ENCODE peak calls at places on chromosomes 4 and X, in nine cellular contexts. P, T, J, O, B, X, K, S and D are unnamed samples. For H3K4me1, the result is how much of the 10 kb centered on the place peaks cover.

GRCh38 chr4:155796031-155796430 is 37.2 kb downstream of the GUCY1B1 start:
- DNase-seq in P (no peak), T (no peak), J (no peak), O (no peak), B (peak), X (no peak), K (no peak), S (no peak), D (no peak)

GRCh38 chr4:71526626-71527406 is 188.0 kb downstream of the SLC4A4 start:
- DNase-seq in P (no peak), T (peak), J (no peak), O (no peak), B (no peak), X (no peak), K (no peak), S (no peak), D (no peak)

GRCh38 chrX:12949927-12950656 is 24.8 kb upstream of the TMSB4X start:
- DNase-seq in P (peak), T (peak), J (peak), O (peak), B (peak), X (peak), K (peak), S (peak), D (peak)

GRCh38 chr4:162350331-162350730 is 186.5 kb upstream of the FSTL5 start:
- DNase-seq in P (no peak), T (no peak), J (no peak), O (no peak), B (no peak), X (no peak), K (no peak), S (no peak), D (no peak)

GRCh38 chrX:71222929-71223328 is at the start of gene GJB1:
- DNase-seq in P (no peak), T (no peak), J (no peak), O (no peak), B (no peak), X (no peak), K (no peak), S (no peak), D (no peak)

GRCh38 chrX:14801136-14801535 is 71.7 kb downstream of the FANCB start:
- DNase-seq in P (no peak), T (no peak), J (no peak), O (no peak), B (peak), X (no peak), K (no peak), S (no peak), D (no peak)

GRCh38 chr4:86670298-86670697 is 76.2 kb downstream of the PTPN13 start:
- DNase-seq in P (no peak), T (no peak), J (no peak), O (no peak), B (no peak), X (no peak), K (no peak), S (no peak), D (no peak)

GRCh38 chr4:188596027-188596426 is 456.8 kb downstream of the TRIML1 start:
- DNase-seq in P (no peak), T (no peak), J (no peak), O (no peak), B (peak), X (no peak), K (no peak), S (no peak), D (no peak)

GRCh38 chr4:118968006-118968405 is 79.4 kb downstream of the SYNPO2 start:
- DNase-seq in P (no peak), T (peak), J (peak), O (peak), B (peak), X (peak), K (peak), S (peak), D (no peak)

GRCh38 chr4:114417214-114417613 is 181.4 kb upstream of the UGT8 start:
- DNase-seq in P (no peak), T (no peak), J (no peak), O (no peak), B (no peak), X (no peak), K (no peak), S (no peak), D (no peak)

GRCh38 chr4:64520393-64520792 is 111.1 kb upstream of the TECRL start:
- DNase-seq in P (no peak), T (peak), J (no peak), O (no peak), B (no peak), X (no peak), K (no peak), S (no peak), D (no peak)

GRCh38 chr4:3871181-3871852 is 105.1 kb downstream of the ADRA2C start:
- DNase-seq in P (no peak), T (peak), J (no peak), O (peak), B (no peak), X (peak), K (peak), S (no peak), D (no peak)

GRCh38 chrX:141278306-141278705 is 36.0 kb upstream of the SPANXC start:
- DNase-seq in P (no peak), T (peak), J (no peak), O (no peak), B (peak), X (no peak), K (no peak), S (no peak), D (no peak)

GRCh38 chrX:44970709-44971108 is 97.7 kb downstream of the KDM6A start:
- DNase-seq in P (no peak), T (no peak), J (no peak), O (no peak), B (no peak), X (no peak), K (no peak), S (no peak), D (no peak)

GRCh38 chr4:105036991-105037390 is 109.7 kb upstream of the TET2 start:
- DNase-seq in P (no peak), T (no peak), J (no peak), O (no peak), B (no peak), X (no peak), K (no peak), S (no peak), D (no peak)

GRCh38 chr4:30716158-30716557 is 4.0 kb upstream of the PCDH7 start:
- DNase-seq in P (no peak), T (no peak), J (no peak), O (no peak), B (peak), X (no peak), K (no peak), S (no peak), D (no peak)

GRCh38 chr4:73862357-73862756 is 6.8 kb upstream of the CXCL1 start:
- DNase-seq in P (no peak), T (no peak), J (no peak), O (no peak), B (peak), X (no peak), K (no peak), S (no peak), D (no peak)

GRCh38 chr4:3484057-3484973 is 21.2 kb downstream of the DOK7 start:
- DNase-seq in P (peak), T (peak), J (peak), O (peak), B (no peak), X (no peak), K (no peak), S (no peak), D (peak)

GRCh38 chr4:156237192-156237591 is 283.5 kb upstream of the CTSO start:
- DNase-seq in P (no peak), T (no peak), J (no peak), O (no peak), B (no peak), X (no peak), K (no peak), S (no peak), D (no peak)

GRCh38 chrX:64394874-64395567 is at the start of gene MTMR8:
- DNase-seq in P (peak), T (peak), J (peak), O (peak), B (no peak), X (peak), K (peak), S (peak), D (peak)

GRCh38 chr4:141567326-141567915 is 69.0 kb upstream of the IL15 start:
- DNase-seq in P (no peak), T (no peak), J (no peak), O (no peak), B (no peak), X (no peak), K (no peak), S (no peak), D (no peak)

GRCh38 chr4:141570290-141570689 is 66.1 kb upstream of the IL15 start:
- DNase-seq in P (no peak), T (no peak), J (no peak), O (no peak), B (no peak), X (no peak), K (no peak), S (no peak), D (no peak)

GRCh38 chr4:141571793-141572192 is 64.6 kb upstream of the IL15 start:
- DNase-seq in P (no peak), T (no peak), J (no peak), O (no peak), B (no peak), X (no peak), K (no peak), S (no peak), D (no peak)

GRCh38 chr4:141571368-141571767 is 65.0 kb upstream of the IL15 start:
- DNase-seq in P (no peak), T (no peak), J (no peak), O (no peak), B (peak), X (no peak), K (no peak), S (no peak), D (no peak)

DNA sequence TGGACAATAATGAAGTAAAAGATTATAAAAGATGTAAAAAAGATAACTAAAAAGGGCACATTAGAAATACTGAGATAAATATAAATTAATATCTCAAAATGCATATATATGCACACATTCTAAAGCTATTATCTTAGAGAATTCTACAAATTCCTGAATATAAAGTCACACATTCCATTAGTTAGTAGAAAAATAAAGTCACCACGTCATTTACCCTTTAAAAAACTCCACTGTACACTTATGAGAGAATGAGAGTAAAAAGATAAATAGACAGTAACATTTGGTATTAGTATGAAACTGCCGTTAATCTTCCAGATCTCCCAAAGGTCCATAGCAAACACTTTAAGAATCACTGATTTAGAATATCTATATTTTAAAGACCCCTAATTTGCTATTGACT is 67.2 kb upstream of the IL15 start:
- DNase-seq in P (no peak), T (no peak), J (no peak), O (no peak), B (peak), X (no peak), K (no peak), S (no peak), D (no peak)
- H3K4me1 ChIP-seq in P (under half), T (under half), J (under half), O (under half), B (under half), X (under half), K (under half), S (under half), D (under half)

DNA sequence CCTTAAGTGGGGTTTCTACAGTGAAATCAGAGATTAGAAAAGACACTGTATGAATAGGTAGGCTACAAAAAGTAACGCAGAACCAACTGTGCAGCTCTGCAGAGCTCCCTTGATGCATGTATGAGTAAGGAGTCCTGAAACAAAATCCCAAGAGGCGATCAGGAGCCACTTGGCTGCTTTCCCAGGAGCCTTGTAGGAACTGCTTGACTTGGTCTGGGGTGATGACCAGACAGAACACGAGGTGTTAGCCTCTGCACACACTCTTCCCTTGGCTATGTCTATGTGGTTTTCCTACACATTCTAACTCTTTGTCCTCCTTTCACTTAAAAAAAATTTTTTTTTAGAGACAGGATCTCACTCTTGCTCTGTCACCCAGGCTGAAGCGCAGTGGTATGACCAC is 22.8 kb upstream of the AP1S2 start:
- DNase-seq in P (no peak), T (peak), J (no peak), O (peak), B (peak), X (no peak), K (no peak), S (no peak), D (peak)
- TF ChIP-seq CTCF in P (no peak), T (no peak), J (no peak), O (no peak), B (no peak), X (no peak), K (no peak), S (no peak), D (no peak)

DNA sequence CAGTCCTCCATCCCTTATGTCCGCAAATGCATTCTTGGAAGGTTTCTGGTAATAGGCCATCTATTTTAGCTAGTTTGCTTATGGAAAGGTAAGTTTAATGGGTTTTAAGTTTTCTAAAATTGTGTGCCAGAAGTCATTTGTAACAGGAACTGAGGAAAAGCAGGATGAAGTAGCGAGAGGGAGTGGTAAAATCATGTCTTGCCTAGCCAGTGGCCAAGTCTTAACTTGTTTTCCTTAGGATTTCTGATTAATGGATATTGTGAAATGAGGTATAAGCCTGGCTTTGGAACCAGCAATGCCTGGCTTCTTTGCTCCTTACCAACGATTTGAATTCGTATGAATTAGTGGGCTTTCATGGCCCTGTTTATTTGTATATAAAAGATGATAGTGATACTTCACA is 7.3 kb downstream of the SEC24B start:
- DNase-seq in P (no peak), T (no peak), J (no peak), O (no peak), B (no peak), X (no peak), K (no peak), S (no peak), D (no peak)
- H3K4me1 ChIP-seq in P (under half), T (under half), J (under half), O (half or more), B (under half), X (under half), K (under half), S (under half), D (under half)

DNA sequence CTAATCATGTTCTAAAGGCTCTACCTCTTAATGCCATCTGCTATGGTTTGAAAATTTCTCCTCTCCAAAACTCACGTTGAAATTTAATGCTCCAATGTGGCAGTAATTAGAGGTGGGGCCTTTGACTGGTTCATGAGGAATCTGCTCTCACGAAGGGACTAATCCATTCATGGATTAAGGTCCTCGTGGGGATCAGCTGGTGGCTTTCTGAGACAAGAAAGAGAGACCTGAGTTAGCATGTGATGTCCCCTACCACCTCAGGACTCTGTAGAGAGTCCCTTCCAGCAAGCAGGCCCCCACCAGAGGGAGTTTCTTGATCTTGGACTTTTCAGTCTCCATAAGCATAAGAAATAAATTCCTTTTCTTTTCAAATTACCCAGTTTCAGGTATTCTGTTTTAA is 65.3 kb downstream of the WDFY3 start:
- DNase-seq in P (no peak), T (no peak), J (no peak), O (no peak), B (no peak), X (no peak), K (no peak), S (no peak), D (no peak)
- TF ChIP-seq CTCF in P (no peak), T (no peak), J (no peak), O (no peak), B (no peak), X (no peak), K (no peak), S (no peak), D (no peak)

GRCh38 chr4:13544556-13545393 is 467 bp upstream of the NKX3-2 start:
- DNase-seq in P (no peak), T (peak), J (peak), O (no peak), B (peak), X (peak), K (peak), S (peak), D (peak)

GRCh38 chr4:13545394-13545808 is 1.1 kb upstream of the NKX3-2 start:
- DNase-seq in P (no peak), T (no peak), J (no peak), O (no peak), B (no peak), X (no peak), K (no peak), S (no peak), D (no peak)

GRCh38 chr4:13542577-13543042 is 1.7 kb downstream of the NKX3-2 start:
- DNase-seq in P (no peak), T (no peak), J (no peak), O (no peak), B (no peak), X (no peak), K (no peak), S (no peak), D (no peak)

GRCh38 chr4:13543091-13543581 is 1.2 kb downstream of the NKX3-2 start:
- DNase-seq in P (no peak), T (no peak), J (no peak), O (no peak), B (no peak), X (no peak), K (no peak), S (no peak), D (no peak)

GRCh38 chr4:13543648-13544555 is at the start of gene NKX3-2:
- DNase-seq in P (no peak), T (no peak), J (no peak), O (no peak), B (peak), X (no peak), K (no peak), S (no peak), D (no peak)
- H3K4me1 ChIP-seq in P (under half), T (under half), J (under half), O (under half), B (under half), X (under half), K (under half), S (under half), D (under half)